ENCODE peak calls at places on chromosome 7, in nine cellular contexts. Q is tibial artery, M is neural progenitor cell, G is pancreas, C is Peyer's patch, W is BE2C, P is left ventricle myocardium inferior, J is H9, N is colonic mucosa. I is an unnamed sample. For H3K4me1, the result is how much of the 10 kb centered on the place peaks cover.

GRCh38 chr7:25952277-25953057 is 199.5 kb upstream of the NFE2L3 start:
- DNase-seq in G (peak), W (no peak), M (no peak), J (peak), C (no peak), N (no peak), Q (no peak), P (no peak), I (no peak)

GRCh38 chr7:42269161-42269560 is 32.2 kb upstream of the GLI3 start:
- DNase-seq in J (no peak), W (no peak), M (no peak), Q (no peak), G (no peak), C (no peak), N (no peak), P (no peak), I (no peak)

GRCh38 chr7:80563561-80564327 is 51.9 kb upstream of the GNAT3 start:
- DNase-seq in W (no peak), P (no peak), J (no peak), G (no peak), N (no peak), C (no peak), M (no peak), Q (no peak), I (no peak)

GRCh38 chr7:121504478-121504877 is 108.4 kb upstream of the FAM3C start:
- DNase-seq in Q (peak), C (no peak), W (no peak), G (no peak), M (no peak), J (peak), N (no peak), P (no peak), I (no peak)

GRCh38 chr7:25720427-25720826 is 431.6 kb upstream of the NFE2L3 start:
- DNase-seq in G (no peak), Q (no peak), M (peak), P (no peak), N (no peak), C (no peak), W (no peak), J (no peak), I (no peak)

GRCh38 chr7:981793-982510 is 1.0 kb upstream of the CYP2W1 start:
- DNase-seq in Q (no peak), C (no peak), P (no peak), J (no peak), G (no peak), W (no peak), M (no peak), N (peak), I (no peak)

GRCh38 chr7:105661625-105662024 is 80.3 kb upstream of the EFCAB10 start:
- DNase-seq in P (no peak), G (no peak), W (no peak), C (no peak), M (no peak), N (no peak), J (no peak), Q (no peak), I (no peak)

GRCh38 chr7:92020636-92021035 is 80.0 kb downstream of the AKAP9 start:
- DNase-seq in J (no peak), N (no peak), M (no peak), W (no peak), C (no peak), Q (no peak), P (no peak), G (no peak), I (no peak)

GRCh38 chr7:155814569-155815276 is 2.5 kb upstream of the SHH start:
- DNase-seq in M (no peak), J (no peak), P (no peak), W (no peak), Q (no peak), N (no peak), C (no peak), G (no peak), I (no peak)

GRCh38 chr7:15503603-15504280 is 58.1 kb downstream of the AGMO start:
- DNase-seq in C (no peak), Q (no peak), G (no peak), N (no peak), J (no peak), M (no peak), P (no peak), W (no peak), I (no peak)

GRCh38 chr7:80593869-80594587 is 44.4 kb upstream of the CD36 start:
- DNase-seq in N (no peak), P (peak), G (peak), J (no peak), M (no peak), C (no peak), W (no peak), Q (no peak), I (no peak)

GRCh38 chr7:38673795-38674194 is 42.6 kb upstream of the AMPH start:
- DNase-seq in W (no peak), G (no peak), J (no peak), P (no peak), N (no peak), C (no peak), Q (peak), M (no peak), I (no peak)

GRCh38 chr7:27547401-27547800 is 115.3 kb downstream of the HIBADH start:
- DNase-seq in C (no peak), Q (no peak), N (no peak), J (no peak), W (no peak), P (no peak), G (no peak), M (no peak), I (no peak)

GRCh38 chr7:82017334-82017943 is 247.6 kb upstream of the HGF start:
- DNase-seq in M (peak), G (no peak), P (no peak), W (no peak), N (no peak), J (no peak), Q (no peak), C (no peak), I (no peak)

GRCh38 chr7:93889261-93889660 is 1.3 kb downstream of the TFPI2 start:
- DNase-seq in W (no peak), J (no peak), M (no peak), C (no peak), G (no peak), N (no peak), P (no peak), Q (no peak), I (no peak)

DNA sequence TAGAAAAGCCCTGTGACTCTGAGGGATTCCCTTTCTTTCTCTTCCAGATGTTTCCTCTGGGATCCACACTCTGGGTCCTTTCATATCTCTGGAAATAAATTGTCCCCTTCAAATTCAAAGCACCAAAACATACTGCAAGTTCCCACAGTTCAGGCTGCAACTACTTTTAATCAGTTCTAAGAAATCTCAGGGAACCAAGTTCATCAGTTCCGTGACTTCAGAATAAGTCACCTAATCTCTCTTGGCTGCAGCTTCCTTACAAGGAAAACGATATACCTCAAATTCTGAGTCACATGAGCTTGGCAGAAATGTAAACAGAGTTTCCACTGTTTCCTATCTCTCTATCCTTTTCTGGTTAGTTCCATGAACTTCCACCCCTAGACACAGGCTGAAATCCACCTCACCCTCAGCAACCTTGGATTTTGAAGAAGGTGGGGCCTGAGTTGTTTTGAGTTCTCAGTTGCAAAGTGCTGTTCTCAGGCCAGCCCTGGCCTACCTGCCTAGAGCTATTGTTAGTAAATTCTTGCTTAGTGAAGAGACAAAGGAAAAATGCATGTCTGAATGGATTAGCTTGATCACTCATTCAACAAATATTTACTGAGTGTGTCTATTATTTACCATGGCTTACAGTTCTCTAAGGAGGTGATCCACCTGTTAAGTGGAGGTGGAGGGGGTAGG is 59.3 kb upstream of the IL6 start:
- DNase-seq in N (no peak), Q (no peak), J (peak), M (no peak), P (no peak), W (no peak), C (no peak), G (no peak), I (no peak)
- H3K4me1 ChIP-seq in N (under half), Q (under half), J (under half), M (under half), P (under half), W (under half), C (under half), G (under half), I (under half)

GRCh38 chr7:23276381-23276780 is 22.8 kb upstream of the MALSU1 start:
- DNase-seq in J (peak), N (no peak), Q (no peak), W (no peak), C (no peak), P (no peak), M (peak), G (no peak), I (no peak)
- TF ChIP-seq CTCF in J (peak), N (no peak), Q (no peak), W (peak), C (no peak), P (no peak), M (peak), G (no peak), I (no peak)

DNA sequence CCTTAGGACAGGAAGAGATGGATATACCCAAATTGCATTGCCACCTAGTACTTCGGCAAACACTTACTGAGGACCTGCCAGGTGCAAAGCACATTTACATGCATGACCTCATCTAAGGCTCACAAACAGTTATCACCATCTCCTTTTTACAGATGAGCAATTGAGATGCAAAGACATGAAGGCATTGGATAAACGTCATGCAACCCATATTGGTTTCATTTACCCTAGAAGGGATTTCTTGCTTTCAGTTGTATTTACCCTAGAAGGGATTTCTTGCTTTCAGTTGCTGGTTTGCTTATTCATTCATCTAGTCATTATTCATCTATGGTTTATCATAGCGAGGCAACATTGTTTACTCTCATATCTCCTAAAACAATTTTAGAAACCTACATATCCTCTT is 52.2 kb downstream of the STEAP1B start:
- DNase-seq in Q (no peak), P (no peak), G (no peak), C (no peak), J (no peak), W (no peak), M (no peak), N (no peak), I (no peak)
- H3K4me1 ChIP-seq in Q (under half), P (under half), G (under half), C (under half), J (under half), W (under half), M (under half), N (under half), I (under half)

DNA sequence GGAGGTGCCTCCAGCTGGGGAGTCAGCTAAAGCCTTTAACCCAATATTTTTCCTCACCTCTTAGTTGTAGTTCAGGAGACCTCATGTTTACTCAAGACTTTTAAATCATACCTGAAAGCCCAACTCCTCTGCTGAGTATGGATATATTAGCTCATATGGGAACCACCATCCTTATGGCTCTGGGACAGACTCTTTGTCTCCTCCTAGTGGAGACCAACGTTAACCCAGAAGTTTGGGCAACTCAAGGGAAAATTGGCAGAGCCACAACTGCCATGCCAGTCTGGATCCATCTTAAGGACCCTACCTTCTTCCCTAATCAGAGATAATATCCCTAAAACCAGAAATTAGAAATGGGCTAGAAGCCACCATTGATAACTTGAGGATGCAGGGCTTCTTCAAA is 80.8 kb downstream of the TMEM106B start:
- DNase-seq in P (no peak), M (no peak), J (no peak), C (no peak), N (no peak), Q (no peak), G (no peak), W (no peak), I (no peak)
- TF ChIP-seq CTCF in P (no peak), M (peak), J (peak), C (no peak), N (peak), Q (no peak), G (no peak), W (peak), I (no peak)

GRCh38 chr7:135938086-135938485 is 39.1 kb downstream of the MTPN start:
- DNase-seq in J (no peak), W (no peak), M (no peak), G (no peak), Q (no peak), P (no peak), C (no peak), N (no peak), I (no peak)

GRCh38 chr7:135938563-135938962 is 38.6 kb downstream of the MTPN start:
- DNase-seq in N (no peak), W (no peak), Q (no peak), J (no peak), P (no peak), M (no peak), G (no peak), C (no peak), I (no peak)

GRCh38 chr7:135936497-135937217 is 40.5 kb downstream of the MTPN start:
- DNase-seq in Q (no peak), P (no peak), M (no peak), N (no peak), G (no peak), C (no peak), J (no peak), W (no peak), I (no peak)

GRCh38 chr7:135940077-135941075 is 36.8 kb downstream of the MTPN start:
- DNase-seq in G (no peak), J (no peak), N (no peak), P (no peak), C (no peak), W (no peak), M (no peak), Q (no peak), I (no peak)

DNA sequence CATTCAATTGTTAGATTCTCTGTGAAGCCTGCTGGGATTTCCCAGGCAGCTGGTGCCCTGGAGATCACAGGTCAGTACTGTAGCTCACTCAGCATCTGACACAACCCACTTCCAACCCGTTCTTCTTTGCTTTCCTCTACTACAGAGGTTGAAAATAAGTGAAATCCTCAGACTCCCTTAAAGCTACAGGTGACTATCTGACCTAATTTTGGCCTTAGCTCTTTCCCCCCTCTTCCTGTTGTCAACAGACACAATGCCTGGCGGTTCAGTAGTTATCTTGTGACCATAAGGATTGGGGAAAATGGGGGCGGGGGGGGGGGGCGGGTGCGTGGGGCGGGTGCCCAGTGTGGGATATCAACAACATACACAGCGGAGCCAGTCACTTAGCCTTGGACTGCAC is 37.9 kb downstream of the MTPN start:
- DNase-seq in J (no peak), W (no peak), M (peak), C (no peak), G (no peak), Q (no peak), P (no peak), N (no peak), I (no peak)
- H3K4me1 ChIP-seq in J (under half), W (under half), M (under half), C (under half), G (under half), Q (under half), P (half or more), N (under half), I (under half)

GRCh38 chr7:47100815-47101435 is 481.0 kb downstream of the TNS3 start:
- DNase-seq in G (peak), Q (peak), J (peak), N (peak), W (peak), P (peak), M (peak), C (no peak), I (no peak)
- TF ChIP-seq CTCF in G (peak), Q (peak), J (peak), N (peak), W (peak), P (peak), M (peak), C (peak), I (no peak)

DNA sequence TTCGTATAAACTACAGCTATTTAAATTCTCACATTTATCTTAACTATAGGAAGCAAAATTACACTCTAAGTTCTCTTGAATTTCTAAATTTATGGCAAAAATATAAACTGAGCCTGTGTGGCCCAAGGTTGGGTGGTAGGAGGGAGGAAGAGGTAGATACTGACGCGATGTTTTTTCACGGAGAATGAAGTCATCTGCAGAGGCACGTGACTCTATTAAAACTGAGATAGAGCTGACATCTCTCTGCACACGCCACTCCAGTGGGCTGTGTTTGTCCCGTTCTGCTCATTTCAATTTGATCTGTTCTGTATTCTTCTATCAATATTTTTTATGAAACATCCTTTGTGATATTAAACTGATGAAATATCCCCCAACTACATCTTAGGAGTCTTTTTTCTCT is 286.8 kb downstream of the DNAJB6 start:
- DNase-seq in C (no peak), Q (no peak), W (no peak), P (no peak), M (no peak), J (no peak), N (no peak), G (no peak), I (no peak)
- H3K4me1 ChIP-seq in C (under half), Q (under half), W (under half), P (under half), M (under half), J (under half), N (under half), G (under half), I (under half)

DNA sequence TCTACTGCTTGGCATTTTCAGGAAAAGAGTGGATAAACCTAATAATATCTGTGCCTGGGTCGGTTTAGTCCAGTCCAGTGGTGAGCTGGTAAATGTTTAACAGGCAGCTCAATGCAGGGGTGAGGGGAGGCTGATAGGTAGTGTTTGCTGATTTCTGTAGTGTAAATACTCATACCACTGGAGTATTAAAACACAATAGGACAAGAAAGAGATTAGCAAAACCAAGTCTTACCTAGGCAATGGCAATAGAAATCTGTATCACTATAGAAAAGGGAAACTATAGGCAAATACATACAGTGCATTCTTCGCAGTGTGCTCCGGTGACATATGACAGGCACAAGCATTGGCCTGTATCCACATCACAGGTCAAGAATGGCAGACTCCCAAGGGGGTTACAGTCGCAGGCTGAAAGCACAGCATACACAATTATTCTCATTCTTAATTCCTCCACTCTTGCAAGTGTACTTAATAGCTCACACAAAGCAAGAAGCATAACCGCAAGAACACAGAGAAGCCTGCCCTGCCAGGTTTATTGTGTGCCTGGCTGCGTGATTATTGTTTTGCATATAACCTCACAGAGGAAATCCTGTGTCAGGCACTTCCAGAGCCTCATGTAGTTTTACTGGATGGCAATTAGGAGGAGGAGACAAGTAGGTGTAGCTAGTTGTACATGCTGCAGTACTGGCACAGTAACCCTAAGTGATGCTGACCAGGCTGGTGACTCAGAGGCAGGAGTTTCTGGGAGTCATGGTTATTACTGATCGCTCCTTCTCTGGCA is 35.0 kb downstream of the LAMB4 start:
- DNase-seq in Q (peak), C (no peak), W (peak), P (no peak), G (peak), N (peak), J (no peak), M (no peak), I (no peak)
- TF ChIP-seq CTCF in Q (no peak), C (peak), W (no peak), P (no peak), G (no peak), N (no peak), J (no peak), M (no peak), I (no peak)

GRCh38 chr7:7919449-7919945 is 49.1 kb upstream of the GLCCI1 start:
- DNase-seq in C (no peak), P (no peak), Q (no peak), W (no peak), N (no peak), J (no peak), G (no peak), M (no peak), I (no peak)

GRCh38 chr7:7916064-7916463 is 52.5 kb upstream of the GLCCI1 start:
- DNase-seq in Q (no peak), W (no peak), G (no peak), N (no peak), C (no peak), P (no peak), J (no peak), M (no peak), I (no peak)

GRCh38 chr7:7918736-7919448 is 49.7 kb upstream of the GLCCI1 start:
- DNase-seq in J (no peak), G (no peak), W (no peak), Q (no peak), C (no peak), N (no peak), M (no peak), P (no peak), I (no peak)

GRCh38 chr7:7920056-7920455 is 48.5 kb upstream of the GLCCI1 start:
- DNase-seq in N (no peak), J (no peak), W (no peak), P (no peak), G (no peak), Q (no peak), M (no peak), C (no peak), I (no peak)

DNA sequence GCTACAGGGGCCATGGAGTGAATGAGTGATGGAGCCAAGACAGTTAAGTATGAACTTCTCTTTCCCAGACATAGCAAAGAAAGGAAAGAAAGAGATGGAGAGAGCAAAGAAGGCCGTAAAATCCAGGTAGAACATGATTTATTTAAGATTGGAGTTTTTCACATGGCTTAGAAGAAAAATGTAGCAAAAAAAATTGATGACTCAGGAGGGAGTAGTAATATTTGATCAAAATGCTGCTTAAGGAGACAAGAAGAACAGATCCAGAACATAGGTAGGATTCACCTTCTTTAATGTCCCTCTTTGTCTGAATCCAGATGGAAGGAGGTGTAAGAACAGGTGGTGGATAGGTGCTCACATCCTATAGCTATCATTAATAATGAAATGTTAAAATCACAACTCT is 51.0 kb upstream of the GLCCI1 start:
- DNase-seq in C (no peak), M (no peak), N (no peak), P (no peak), W (no peak), J (no peak), G (no peak), Q (no peak), I (no peak)
- H3K4me1 ChIP-seq in C (under half), M (under half), N (under half), P (under half), W (under half), J (under half), G (under half), Q (under half), I (under half)

I was measured in vagina.